ENCODE peak calls at places on chromosomes 4 and X, in ten cellular contexts. M, E, Y, R, P, U, B, I, D and O are unnamed samples.

GRCh38 chr4:160864253-160864652 is 1299.5 kb downstream of the FSTL5 start:
- DNase-seq in P (no peak), R (no peak), B (no peak), D (no peak), I (no peak), E (no peak), Y (no peak), M (no peak), U (no peak), O (no peak)

GRCh38 chr4:89657931-89658700 is 178.8 kb downstream of the SNCA start:
- DNase-seq in Y (peak), I (no peak), M (no peak), U (no peak), R (peak), B (no peak), D (no peak), P (no peak), E (no peak), O (no peak)

GRCh38 chrX:154719132-154719675 is 31.7 kb downstream of the GAB3 start:
- DNase-seq in Y (no peak), R (peak), B (no peak), P (no peak), U (no peak), I (peak), D (no peak), E (peak), M (no peak), O (no peak)

GRCh38 chrX:39972340-39972739 is 125.4 kb downstream of the BCOR start:
- DNase-seq in Y (no peak), U (no peak), P (no peak), I (no peak), D (peak), M (no peak), E (no peak), R (peak), B (no peak), O (no peak)

GRCh38 chr4:158884280-158884679 is 115.5 kb downstream of the FNIP2 start:
- DNase-seq in D (peak), R (no peak), U (no peak), B (no peak), E (no peak), P (no peak), Y (no peak), M (no peak), I (no peak), O (no peak)

GRCh38 chr4:40438384-40439026 is 103.4 kb downstream of the CHRNA9 start:
- DNase-seq in Y (no peak), I (no peak), D (no peak), U (no peak), M (no peak), B (no peak), R (no peak), P (no peak), E (no peak), O (no peak)

GRCh38 chrX:31499120-31499519 is 427.3 kb upstream of the FTHL17 start:
- DNase-seq in B (no peak), M (no peak), E (no peak), I (no peak), U (no peak), D (no peak), R (peak), P (no peak), Y (no peak), O (no peak)

GRCh38 chr4:98232202-98232601 is 29.0 kb upstream of the RAP1GDS1 start:
- DNase-seq in I (no peak), D (peak), E (no peak), Y (no peak), M (no peak), R (peak), B (no peak), U (no peak), P (no peak), O (no peak)

GRCh38 chr4:85759392-85759791 is 284.4 kb downstream of the ARHGAP24 start:
- DNase-seq in D (no peak), U (no peak), P (no peak), R (no peak), B (no peak), E (no peak), Y (no peak), M (no peak), I (no peak), O (no peak)

GRCh38 chr4:67861513-67861912 is 22.3 kb downstream of the TMPRSS11D start:
- DNase-seq in Y (no peak), E (no peak), R (no peak), U (peak), B (no peak), I (no peak), D (no peak), M (no peak), P (no peak), O (no peak)

GRCh38 chrX:149570668-149571067 is 16.6 kb downstream of the MAGEA9B start:
- DNase-seq in D (peak), B (no peak), U (no peak), P (no peak), M (no peak), Y (no peak), R (no peak), I (no peak), E (no peak), O (no peak)

GRCh38 chr4:12359420-12359819 is 930.7 kb upstream of the HS3ST1 start:
- DNase-seq in P (no peak), E (no peak), Y (no peak), U (no peak), M (no peak), R (no peak), D (no peak), I (no peak), B (no peak), O (no peak)